ENCODE peak calls at places on chromosomes 12 and 14, in five cellular contexts. X is H7, M is neural progenitor cell, C is GM23248, E is AG10803. G is an unnamed sample.

GRCh38 chr12:17950898-17951297 is 139.1 kb downstream of the RERGL start:
- DNase-seq in X (no peak), M (no peak), C (no peak), E (no peak), G (no peak)

GRCh38 chr12:96457191-96457930 is 32.0 kb upstream of the CFAP54 start:
- DNase-seq in X (no peak), M (no peak), C (no peak), E (no peak), G (no peak)

GRCh38 chr12:123036471-123037285 is 56.2 kb downstream of the ARL6IP4 start:
- DNase-seq in X (no peak), M (no peak), C (no peak), E (no peak), G (no peak)

GRCh38 chr12:107685360-107686248 is at the start of gene PWP1:
- DNase-seq in X (peak), M (peak), C (peak), E (peak), G (peak)

GRCh38 chr12:108911915-108912314 is 32.0 kb downstream of the DAO start:
- DNase-seq in X (no peak), M (no peak), C (no peak), E (no peak), G (no peak)

GRCh38 chr12:131046813-131047788 is 93.4 kb downstream of the ADGRD1 start:
- DNase-seq in X (peak), M (no peak), C (peak), E (no peak), G (no peak)

GRCh38 chr14:99733551-99734405 is 49.7 kb downstream of the CYP46A1 start:
- DNase-seq in X (no peak), M (no peak), C (no peak), E (no peak), G (no peak)

GRCh38 chr12:22018860-22019259 is 27.2 kb upstream of the CMAS start:
- DNase-seq in X (no peak), M (no peak), C (peak), E (peak), G (no peak)

GRCh38 chr14:105026033-105026785 is 5.3 kb upstream of the CDCA4 start:
- DNase-seq in X (no peak), M (no peak), C (peak), E (peak), G (no peak)

GRCh38 chr12:56189336-56189917 is at the start of gene SMARCC2:
- DNase-seq in X (peak), M (peak), C (peak), E (peak), G (peak)

GRCh38 chr12:57148469-57149308 is 1.3 kb upstream of the LRP1-AS start:
- DNase-seq in X (no peak), M (no peak), C (peak), E (peak), G (peak)

GRCh38 chr12:26197832-26198231 is 2.5 kb downstream of the SSPN start:
- DNase-seq in X (no peak), M (no peak), C (no peak), E (no peak), G (no peak)

GRCh38 chr14:55000381-55000780 is 26.5 kb downstream of the WDHD1 start:
- DNase-seq in X (no peak), M (no peak), C (no peak), E (peak), G (peak)

GRCh38 chr12:107253361-107253760 is 160.0 kb upstream of the CRY1 start:
- DNase-seq in X (no peak), M (no peak), C (no peak), E (no peak), G (no peak)

GRCh38 chr12:130222519-130223255 is 60.4 kb downstream of the FZD10 start:
- DNase-seq in X (peak), M (peak), C (no peak), E (no peak), G (no peak)

GRCh38 chr14:43786066-43786762 is 720.9 kb downstream of the FSCB start:
- DNase-seq in X (no peak), M (no peak), C (no peak), E (no peak), G (no peak)

GRCh38 chr14:71692496-71692895 is 239.7 kb upstream of the RGS6 start:
- DNase-seq in X (no peak), M (no peak), C (peak), E (peak), G (no peak)

GRCh38 chr12:103742349-103742784 is 98.7 kb downstream of the NT5DC3 start:
- DNase-seq in X (no peak), M (no peak), C (peak), E (peak), G (peak)

GRCh38 chr12:120439646-120440247 is 1.8 kb downstream of the COX6A1 start:
- DNase-seq in X (peak), M (peak), C (peak), E (peak), G (peak)

GRCh38 chr12:54369597-54370217 is 5.4 kb upstream of the GPR84 start:
- DNase-seq in X (peak), M (no peak), C (peak), E (no peak), G (no peak)
- H3K4me3 ChIP-seq in X (peak), M (peak), C (peak), E (peak), G (peak)

GRCh38 chr12:132837693-132838463 is 9.2 kb upstream of the GOLGA3 start:
- DNase-seq in X (peak), M (no peak), C (peak), E (peak), G (peak)
- H3K4me3 ChIP-seq in X (no peak), M (no peak), C (no peak), E (no peak), G (no peak)

GRCh38 chr12:48109424-48109823 is 3.5 kb upstream of the SENP1 start:
- DNase-seq in X (no peak), M (no peak), C (no peak), E (no peak), G (no peak)

GRCh38 chr12:48105867-48106563 is at the start of gene SENP1:
- DNase-seq in X (peak), M (peak), C (peak), E (peak), G (peak)

GRCh38 chr12:48105321-48105866 is 485 bp downstream of the SENP1 start:
- DNase-seq in X (no peak), M (peak), C (peak), E (no peak), G (peak)

GRCh38 chr12:48106574-48107251 is 834 bp upstream of the SENP1 start:
- DNase-seq in X (no peak), M (no peak), C (no peak), E (no peak), G (no peak)

GRCh38 chr12:48107252-48107613 is 1.4 kb upstream of the SENP1 start:
- DNase-seq in X (no peak), M (no peak), C (no peak), E (no peak), G (no peak)
- H3K4me3 ChIP-seq in X (no peak), M (no peak), C (no peak), E (no peak), G (no peak)

GRCh38 chr14:20632831-20633771 is 8.4 kb downstream of the OR6S1 start:
- DNase-seq in X (peak), M (peak), C (peak), E (peak), G (peak)
- H3K4me3 ChIP-seq in X (peak), M (peak), C (peak), E (peak), G (peak)

DNA sequence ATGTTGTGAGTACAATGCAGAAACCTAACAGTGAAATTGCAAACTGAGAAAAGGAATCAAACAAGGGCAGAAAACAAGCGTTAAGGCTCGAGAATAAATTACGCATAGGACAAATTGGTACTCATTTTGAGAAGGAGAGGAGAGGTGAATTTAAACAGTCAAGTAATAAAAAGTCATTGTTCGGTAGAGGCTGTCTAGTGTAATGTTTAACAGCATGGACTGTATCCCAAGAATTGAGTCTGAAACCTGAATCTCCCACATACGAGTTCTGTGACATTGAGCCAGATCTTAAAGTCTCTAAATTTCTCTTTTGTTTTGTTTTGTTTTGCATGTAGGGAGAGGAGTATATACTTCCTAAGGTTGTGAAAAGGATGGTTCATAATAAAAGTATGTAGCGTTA is 216.5 kb upstream of the BTG1 start:
- DNase-seq in X (no peak), M (no peak), C (no peak), E (no peak), G (no peak)
- H3K4me3 ChIP-seq in X (no peak), M (no peak), C (no peak), E (no peak), G (no peak)